ENCODE peak calls at places on chromosomes 5 and 9, in five cellular contexts. X, E, F, L and Y are unnamed samples. For H3K27me3 and H3K79me2, the result is how much of the 10 kb centered on the place peaks cover.

GRCh38 chr5:73974871-73975351 is 348.9 kb downstream of the ARHGEF28 start:
- DNase-seq in X (no peak), E (no peak), F (peak), L (no peak), Y (no peak)

GRCh38 chr9:127418037-127418471 is 6.1 kb upstream of the ZNF79 start:
- DNase-seq in X (no peak), E (peak), F (peak), L (no peak), Y (peak)

GRCh38 chr5:61933787-61934626 is 372.0 kb upstream of the KIF2A start:
- DNase-seq in X (peak), E (no peak), F (peak), L (peak), Y (peak)

GRCh38 chr5:55303238-55303690 is 4.2 kb downstream of the DHX29 start:
- DNase-seq in X (peak), E (no peak), F (peak), L (no peak), Y (peak)

GRCh38 chr9:107732781-107733529 is 243.4 kb upstream of the KLF4 start:
- DNase-seq in X (peak), E (no peak), F (peak), L (no peak), Y (peak)

GRCh38 chr9:134648701-134649525 is 7.3 kb downstream of the COL5A1 start:
- DNase-seq in X (peak), E (no peak), F (peak), L (no peak), Y (no peak)

GRCh38 chr5:172090976-172091547 is 84.6 kb upstream of the FBXW11 start:
- DNase-seq in X (no peak), E (no peak), F (no peak), L (no peak), Y (no peak)

GRCh38 chr5:149901511-149901910 is 43.1 kb downstream of the PDE6A start:
- DNase-seq in X (no peak), E (no peak), F (no peak), L (no peak), Y (no peak)

GRCh38 chr5:103724272-103724671 is 161.7 kb upstream of the NUDT12 start:
- DNase-seq in X (no peak), E (no peak), F (no peak), L (no peak), Y (no peak)

GRCh38 chr9:97046228-97046627 is 7.3 kb upstream of the CTSV start:
- DNase-seq in X (no peak), E (peak), F (peak), L (peak), Y (no peak)

GRCh38 chr9:78962186-78962585 is 609.6 kb upstream of the TLE4 start:
- DNase-seq in X (no peak), E (no peak), F (no peak), L (no peak), Y (no peak)

GRCh38 chr9:2838984-2839367 is 4.9 kb downstream of the PUM3 start:
- DNase-seq in X (peak), E (no peak), F (no peak), L (no peak), Y (no peak)

GRCh38 chr5:41246376-41246775 is 33.0 kb upstream of the C6 start:
- DNase-seq in X (peak), E (no peak), F (peak), L (peak), Y (no peak)

GRCh38 chr5:37005946-37006540 is 129.5 kb downstream of the NIPBL start:
- DNase-seq in X (peak), E (no peak), F (peak), L (peak), Y (peak)

GRCh38 chr5:135578305-135578684 is 496 bp downstream of the CXCL14 start:
- DNase-seq in X (no peak), E (no peak), F (no peak), L (no peak), Y (no peak)

GRCh38 chr5:102617857-102618187 is 119.0 kb upstream of the SLCO6A1 start:
- DNase-seq in X (peak), E (no peak), F (peak), L (peak), Y (no peak)

GRCh38 chr5:51810592-51810991 is 427.3 kb downstream of the ISL1 start:
- DNase-seq in X (no peak), E (no peak), F (peak), L (no peak), Y (peak)

GRCh38 chr5:170554566-170555267 is 50.9 kb downstream of the KCNIP1 start:
- DNase-seq in X (peak), E (no peak), F (no peak), L (peak), Y (no peak)

GRCh38 chr5:142769251-142769792 is 855 bp upstream of the ARHGAP26 start:
- DNase-seq in X (no peak), E (no peak), F (no peak), L (peak), Y (peak)

GRCh38 chr9:136273244-136273865 is 27.7 kb upstream of the QSOX2 start:
- DNase-seq in X (peak), E (no peak), F (no peak), L (no peak), Y (no peak)

GRCh38 chr9:71652480-71652879 is 115.8 kb downstream of the CEMIP2 start:
- DNase-seq in X (no peak), E (no peak), F (no peak), L (no peak), Y (no peak)

GRCh38 chr9:37978983-37979382 is 75.1 kb upstream of the SLC25A51 start:
- DNase-seq in X (no peak), E (no peak), F (no peak), L (no peak), Y (no peak)

DNA sequence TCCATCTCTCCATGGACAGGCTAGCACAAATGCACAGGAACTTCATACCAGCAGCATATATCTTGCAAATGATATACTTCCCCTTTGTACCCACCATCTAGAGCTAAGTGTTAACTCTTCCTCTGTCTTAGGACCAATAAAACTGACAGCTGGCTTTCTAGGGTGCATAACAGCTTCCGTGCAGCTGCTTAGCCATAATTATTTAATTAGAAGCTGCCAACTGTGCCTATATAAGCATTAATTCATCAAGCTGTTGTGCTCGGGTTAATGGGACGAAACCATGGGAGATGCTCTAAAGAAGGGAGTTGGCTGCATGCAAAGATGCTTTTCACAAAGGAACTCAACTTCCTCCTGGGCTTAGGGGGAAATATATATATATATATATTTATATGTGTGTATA is 38.7 kb downstream of the KCTD16 start:
- DNase-seq in X (no peak), E (no peak), F (no peak), L (no peak), Y (no peak)
- H3K27me3 ChIP-seq in X (under half), E (under half), F (half or more), L (under half), Y (under half)

GRCh38 chr9:5715548-5716127 is 86.7 kb downstream of the RIC1 start:
- DNase-seq in X (no peak), E (no peak), F (no peak), L (no peak), Y (no peak)

GRCh38 chr9:5708414-5708813 is 79.5 kb downstream of the RIC1 start:
- DNase-seq in X (no peak), E (no peak), F (no peak), L (no peak), Y (no peak)

GRCh38 chr9:5718296-5719032 is 89.6 kb downstream of the RIC1 start:
- DNase-seq in X (no peak), E (no peak), F (no peak), L (no peak), Y (peak)

GRCh38 chr9:5714501-5715401 is 85.8 kb downstream of the RIC1 start:
- DNase-seq in X (peak), E (no peak), F (peak), L (peak), Y (peak)

DNA sequence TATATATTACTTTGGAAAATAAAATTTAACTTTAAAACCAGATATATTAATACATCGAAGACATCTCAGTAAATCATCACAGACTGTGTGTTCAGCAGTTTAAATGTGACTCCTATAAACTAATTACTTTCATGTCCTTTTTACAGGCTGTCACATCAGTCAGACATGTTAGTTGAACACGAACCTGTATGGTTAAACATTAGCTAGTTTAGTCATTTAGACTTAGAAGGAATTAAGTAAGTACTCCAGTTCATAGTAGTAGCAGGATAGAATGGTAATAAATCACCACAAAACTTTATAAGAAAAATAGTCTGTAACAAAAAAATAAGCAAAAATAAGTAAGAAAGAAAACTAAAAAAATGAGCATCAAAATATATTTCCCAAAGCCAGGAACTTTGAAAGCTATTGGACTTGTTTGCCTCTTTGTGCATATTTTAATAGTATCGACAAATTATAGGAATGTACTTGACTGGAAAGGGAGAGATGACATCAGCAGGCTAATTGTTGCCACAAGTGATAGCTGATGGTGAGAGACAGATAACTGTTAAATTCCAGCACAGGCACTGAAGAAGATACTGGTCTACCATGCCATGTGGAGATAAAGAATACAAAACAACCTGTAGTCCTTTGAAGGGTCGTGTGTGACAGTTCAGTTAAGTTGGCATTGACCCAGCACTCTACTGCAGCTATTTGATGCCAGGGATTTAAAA is 83.9 kb downstream of the RIC1 start:
- DNase-seq in X (no peak), E (no peak), F (no peak), L (peak), Y (no peak)
- H3K79me2 ChIP-seq in X (under half), E (under half), F (under half), L (under half), Y (under half)

GRCh38 chr9:114477642-114478041 is 27.6 kb downstream of the WHRN start:
- DNase-seq in X (no peak), E (no peak), F (no peak), L (no peak), Y (no peak)

GRCh38 chr9:114475412-114476136 is 29.7 kb downstream of the WHRN start:
- DNase-seq in X (no peak), E (no peak), F (no peak), L (no peak), Y (no peak)

GRCh38 chr9:114481789-114482188 is 23.5 kb downstream of the WHRN start:
- DNase-seq in X (no peak), E (no peak), F (no peak), L (no peak), Y (no peak)

GRCh38 chr9:114476891-114477469 is 28.3 kb downstream of the WHRN start:
- DNase-seq in X (no peak), E (no peak), F (no peak), L (no peak), Y (peak)

DNA sequence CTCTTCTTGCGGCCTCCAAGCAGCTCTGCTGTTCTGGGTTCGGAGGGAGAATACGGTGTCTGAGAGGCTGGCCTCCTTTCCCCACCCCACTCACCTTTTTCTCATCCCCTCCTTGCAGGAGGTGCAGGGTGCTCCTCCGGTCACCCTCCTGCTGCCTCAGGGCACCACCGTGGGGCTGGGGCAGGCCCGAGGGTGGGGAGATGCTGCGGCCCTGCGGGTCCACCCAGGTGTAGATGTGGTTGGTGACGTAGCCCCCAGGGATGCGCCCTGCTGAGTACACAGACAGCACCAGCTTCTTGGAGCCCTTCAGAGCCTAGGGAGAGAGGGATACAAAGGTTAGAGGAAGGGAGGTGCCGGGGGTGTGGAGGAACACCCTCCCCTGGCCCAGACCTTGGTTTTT is 26.8 kb downstream of the WHRN start:
- DNase-seq in X (no peak), E (no peak), F (no peak), L (no peak), Y (no peak)
- H3K27me3 ChIP-seq in X (under half), E (under half), F (under half), L (under half), Y (under half)

GRCh38 chr9:130213898-130214761 is 41.9 kb downstream of the NCS1 start:
- DNase-seq in X (peak), E (no peak), F (no peak), L (peak), Y (no peak)
- H3K79me2 ChIP-seq in X (under half), E (under half), F (under half), L (under half), Y (under half)